ENCODE peak calls at places on chromosomes 2 and 18, in five cellular contexts. E, H, W, A and R are unnamed samples. For H3K27me3, the result is how much of the 10 kb centered on the place peaks cover.

GRCh38 chr2:18871430-18871829 is 282.1 kb upstream of the NT5C1B start:
- DNase-seq in E (no peak), H (no peak), W (no peak), A (no peak), R (no peak)

GRCh38 chr2:205721057-205721767 is 38.9 kb downstream of the NRP2 start:
- DNase-seq in E (no peak), H (no peak), W (no peak), A (no peak), R (no peak)

GRCh38 chr2:56816666-56817065 is 632.9 kb downstream of the CCDC85A start:
- DNase-seq in E (peak), H (no peak), W (no peak), A (no peak), R (peak)

GRCh38 chr2:8412586-8412985 is 269.3 kb upstream of the ID2 start:
- DNase-seq in E (peak), H (peak), W (no peak), A (no peak), R (peak)

GRCh38 chr2:70790079-70790963 is at the start of gene FIGLA:
- DNase-seq in E (no peak), H (no peak), W (no peak), A (peak), R (no peak)

GRCh38 chr2:95207111-95207961 is at the start of gene ZNF892:
- DNase-seq in E (peak), H (peak), W (peak), A (peak), R (peak)

GRCh38 chr2:159090514-159091201 is 122.2 kb downstream of the TANC1 start:
- DNase-seq in E (no peak), H (no peak), W (no peak), A (no peak), R (no peak)

GRCh38 chr2:216216951-216217903 is 108.1 kb downstream of the XRCC5 start:
- DNase-seq in E (no peak), H (no peak), W (no peak), A (no peak), R (no peak)

GRCh38 chr2:225120175-225120574 is 77.9 kb upstream of the DOCK10 start:
- DNase-seq in E (no peak), H (no peak), W (no peak), A (no peak), R (no peak)

GRCh38 chr2:201696151-201696659 is 2.2 kb downstream of the MPP4 start:
- DNase-seq in E (no peak), H (peak), W (no peak), A (no peak), R (no peak)

GRCh38 chr2:204407209-204408070 is 137.8 kb upstream of the PARD3B start:
- DNase-seq in E (peak), H (no peak), W (no peak), A (no peak), R (no peak)

GRCh38 chr2:127584516-127585033 is 49.1 kb downstream of the MYO7B start:
- DNase-seq in E (no peak), H (no peak), W (no peak), A (no peak), R (no peak)

GRCh38 chr2:225254363-225254762 is 145.1 kb upstream of the NYAP2 start:
- DNase-seq in E (no peak), H (no peak), W (no peak), A (no peak), R (no peak)

GRCh38 chr2:29134933-29135332 is 19.7 kb downstream of the CLIP4 start:
- DNase-seq in E (no peak), H (no peak), W (no peak), A (no peak), R (no peak)

GRCh38 chr2:188786368-188786781 is 187.8 kb upstream of the COL3A1 start:
- DNase-seq in E (peak), H (peak), W (no peak), A (no peak), R (peak)

GRCh38 chr2:8661235-8661634 is 20.6 kb upstream of the ID2 start:
- DNase-seq in E (no peak), H (no peak), W (no peak), A (no peak), R (no peak)

DNA sequence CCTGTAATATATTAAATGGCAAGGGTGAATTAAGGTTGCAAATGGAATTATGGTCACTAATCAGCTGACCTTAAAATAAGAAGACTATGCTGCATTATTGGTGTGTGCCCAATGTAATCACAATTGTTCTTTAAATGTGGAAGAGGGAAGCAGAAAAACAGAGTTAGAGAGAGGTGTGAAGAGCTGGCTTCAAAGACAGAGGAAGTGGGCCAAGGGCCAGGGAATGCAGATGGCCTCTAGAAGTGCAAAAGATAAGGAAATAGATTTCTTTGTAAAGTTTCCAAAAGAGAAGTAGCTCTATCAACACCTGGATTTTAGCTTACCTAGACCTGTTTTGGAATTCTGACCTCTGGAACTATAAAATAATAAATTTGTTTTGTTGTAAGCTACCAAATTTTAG is 276.0 kb downstream of the LRRTM1 start:
- DNase-seq in E (no peak), H (no peak), W (no peak), A (no peak), R (no peak)
- H3K27me3 ChIP-seq in E (under half), H (under half), W (under half), A (under half), R (under half)

DNA sequence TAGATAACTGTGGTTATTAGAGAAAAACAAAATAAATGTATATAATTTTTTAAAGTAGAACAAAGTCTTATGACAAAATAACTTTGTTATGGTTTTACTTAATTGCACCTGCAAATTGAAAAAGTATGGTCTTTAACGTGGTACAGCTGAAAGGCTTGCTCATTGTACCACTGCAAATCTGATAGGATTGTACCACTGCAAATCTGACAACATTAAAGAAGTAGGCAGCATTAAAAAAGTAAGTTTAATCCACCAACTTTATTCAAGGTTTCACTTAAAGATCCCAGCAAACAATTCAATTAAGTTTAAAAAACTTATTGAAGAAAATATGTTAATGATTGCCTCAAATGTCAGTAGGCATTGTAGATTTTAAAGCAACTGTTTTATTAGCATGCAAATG is 4.7 kb downstream of the SP5 start:
- DNase-seq in E (no peak), H (no peak), W (no peak), A (no peak), R (no peak)
- H3K27me3 ChIP-seq in E (under half), H (under half), W (under half), A (under half), R (half or more)

GRCh38 chr18:910247-910646 is 5.6 kb downstream of the ADCYAP1 start:
- DNase-seq in E (no peak), H (no peak), W (no peak), A (no peak), R (no peak)
- H3K27me3 ChIP-seq in E (half or more), H (under half), W (under half), A (under half), R (half or more)

GRCh38 chr2:64767670-64768425 is 114.1 kb upstream of the SERTAD2 start:
- DNase-seq in E (peak), H (peak), W (peak), A (peak), R (peak)

GRCh38 chr2:64770137-64770780 is 116.5 kb upstream of the SERTAD2 start:
- DNase-seq in E (no peak), H (no peak), W (no peak), A (no peak), R (no peak)

GRCh38 chr2:64766841-64767669 is 113.3 kb upstream of the SERTAD2 start:
- DNase-seq in E (no peak), H (no peak), W (peak), A (peak), R (no peak)

GRCh38 chr2:64769392-64770044 is 115.8 kb upstream of the SERTAD2 start:
- DNase-seq in E (peak), H (no peak), W (no peak), A (no peak), R (no peak)

GRCh38 chr2:64768426-64769033 is 114.8 kb upstream of the SERTAD2 start:
- DNase-seq in E (no peak), H (no peak), W (no peak), A (no peak), R (no peak)
- H3K27me3 ChIP-seq in E (under half), H (under half), W (under half), A (under half), R (under half)

DNA sequence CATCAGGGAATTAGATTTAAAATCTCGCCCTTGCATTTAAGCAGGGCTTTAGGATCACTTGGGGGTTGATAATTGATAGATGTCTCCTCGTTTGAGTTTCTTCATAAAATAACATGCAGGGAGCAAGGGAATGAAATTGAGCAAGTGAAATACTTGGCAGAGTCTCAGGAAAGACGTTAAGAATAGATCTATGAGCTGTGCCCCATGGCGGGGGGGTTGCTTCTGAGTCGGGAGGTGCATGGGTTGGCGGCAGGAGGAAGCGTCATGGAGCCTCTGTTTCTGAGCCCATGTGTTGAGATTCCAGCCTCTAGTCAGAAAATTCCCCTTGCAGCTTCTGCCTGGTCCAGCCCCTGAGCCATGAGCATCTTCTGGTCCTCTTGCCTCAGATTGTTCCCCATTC is 82.0 kb downstream of the APOB start:
- DNase-seq in E (no peak), H (peak), W (no peak), A (no peak), R (peak)
- H3K27me3 ChIP-seq in E (under half), H (under half), W (under half), A (under half), R (under half)

GRCh38 chr2:236173734-236174607 is 5.8 kb upstream of the GBX2 start:
- DNase-seq in E (no peak), H (no peak), W (no peak), A (no peak), R (no peak)
- H3K27me3 ChIP-seq in E (half or more), H (half or more), W (under half), A (under half), R (half or more)

GRCh38 chr2:15811367-15811766 is 129.0 kb upstream of the MYCN start:
- DNase-seq in E (no peak), H (no peak), W (no peak), A (no peak), R (no peak)

GRCh38 chr2:15814406-15814805 is 125.9 kb upstream of the MYCN start:
- DNase-seq in E (no peak), H (no peak), W (no peak), A (no peak), R (no peak)

GRCh38 chr2:15812187-15812830 is 128.0 kb upstream of the MYCN start:
- DNase-seq in E (no peak), H (no peak), W (no peak), A (no peak), R (no peak)

GRCh38 chr2:15814946-15815345 is 125.4 kb upstream of the MYCN start:
- DNase-seq in E (no peak), H (no peak), W (no peak), A (no peak), R (no peak)

GRCh38 chr2:15813481-15814266 is 126.7 kb upstream of the MYCN start:
- DNase-seq in E (no peak), H (no peak), W (no peak), A (no peak), R (no peak)
- H3K27me3 ChIP-seq in E (under half), H (under half), W (under half), A (under half), R (under half)